ENCODE peak calls at places on chromosome 22, in ten cellular contexts. One of them, this sample, is unnamed.
A peak's percentile ranks its signal among the peaks of the same experiment; 100 is the strongest.

GRCh38 chr22:28268845-28269244 is 349.8 kb upstream of the PITPNB start:
- DNase-seq in left ventricle myocardium inferior: peak; percentile 35
- DNase-seq in breast epithelium: no peak
- DNase-seq in coronary artery: no peak
- DNase-seq in OCI-LY7: no peak
- DNase-seq in AG04450: no peak
- DNase-seq in H9: no peak
- DNase-seq in neuronal stem cell: no peak
- DNase-seq in substantia nigra: no peak
- DNase-seq in colonic mucosa: no peak
- DNase-seq in this sample: no peak

GRCh38 chr22:26452236-26453016 is 23.4 kb downstream of the ASPHD2 start:
- DNase-seq in left ventricle myocardium inferior: no peak
- DNase-seq in breast epithelium: no peak
- DNase-seq in coronary artery: no peak
- DNase-seq in OCI-LY7: no peak
- DNase-seq in AG04450: no peak
- DNase-seq in H9: no peak
- DNase-seq in neuronal stem cell: no peak
- DNase-seq in substantia nigra: no peak
- DNase-seq in colonic mucosa: no peak
- DNase-seq in this sample: no peak

GRCh38 chr22:37609240-37610152 is 862 bp downstream of the GGA1 start:
- DNase-seq in left ventricle myocardium inferior: no peak
- DNase-seq in breast epithelium: no peak
- DNase-seq in coronary artery: peak; percentile 78
- DNase-seq in OCI-LY7: peak; percentile 51
- DNase-seq in AG04450: no peak
- DNase-seq in H9: no peak
- DNase-seq in neuronal stem cell: no peak
- DNase-seq in substantia nigra: no peak
- DNase-seq in colonic mucosa: no peak
- DNase-seq in this sample: no peak

GRCh38 chr22:22450343-22450839 is 58.2 kb downstream of the ZNF280B start:
- DNase-seq in left ventricle myocardium inferior: no peak
- DNase-seq in breast epithelium: no peak
- DNase-seq in coronary artery: no peak
- DNase-seq in OCI-LY7: peak; percentile 89
- DNase-seq in AG04450: no peak
- DNase-seq in H9: no peak
- DNase-seq in neuronal stem cell: no peak
- DNase-seq in substantia nigra: no peak
- DNase-seq in colonic mucosa: peak; percentile 20
- DNase-seq in this sample: no peak

GRCh38 chr22:40178417-40179409 is 988 bp downstream of the TNRC6B start:
- DNase-seq in left ventricle myocardium inferior: peak; percentile 28
- DNase-seq in breast epithelium: no peak
- DNase-seq in coronary artery: no peak
- DNase-seq in OCI-LY7: peak; percentile 70
- DNase-seq in AG04450: no peak
- DNase-seq in H9: peak; percentile 37
- DNase-seq in neuronal stem cell: peak; percentile 62
- DNase-seq in substantia nigra: no peak
- DNase-seq in colonic mucosa: peak; percentile 71
- DNase-seq in this sample: peak; percentile 79

GRCh38 chr22:29722587-29722986 is 2.8 kb downstream of the CABP7 start:
- DNase-seq in left ventricle myocardium inferior: no peak
- DNase-seq in breast epithelium: no peak
- DNase-seq in coronary artery: no peak
- DNase-seq in OCI-LY7: no peak
- DNase-seq in AG04450: no peak
- DNase-seq in H9: no peak
- DNase-seq in neuronal stem cell: no peak
- DNase-seq in substantia nigra: no peak
- DNase-seq in colonic mucosa: no peak
- DNase-seq in this sample: no peak

GRCh38 chr22:39176673-39177455 is 24.4 kb upstream of the CBX7 start:
- DNase-seq in left ventricle myocardium inferior: no peak
- DNase-seq in breast epithelium: no peak
- DNase-seq in coronary artery: no peak
- DNase-seq in OCI-LY7: no peak
- DNase-seq in AG04450: no peak
- DNase-seq in H9: peak; percentile 51
- DNase-seq in neuronal stem cell: no peak
- DNase-seq in substantia nigra: no peak
- DNase-seq in colonic mucosa: no peak
- DNase-seq in this sample: no peak

GRCh38 chr22:23063539-23064380 is 6.6 kb upstream of the GNAZ start:
- DNase-seq in left ventricle myocardium inferior: no peak
- DNase-seq in breast epithelium: peak; percentile 41
- DNase-seq in coronary artery: peak; percentile 73
- DNase-seq in OCI-LY7: no peak
- DNase-seq in AG04450: no peak
- DNase-seq in H9: peak; percentile 20
- DNase-seq in neuronal stem cell: no peak
- DNase-seq in substantia nigra: no peak
- DNase-seq in colonic mucosa: peak; percentile 13
- DNase-seq in this sample: no peak

GRCh38 chr22:16824718-16825687 is at the start of gene XKR3:
- DNase-seq in left ventricle myocardium inferior: no peak
- DNase-seq in breast epithelium: no peak
- DNase-seq in coronary artery: no peak
- DNase-seq in OCI-LY7: peak; percentile 51
- DNase-seq in AG04450: no peak
- DNase-seq in H9: no peak
- DNase-seq in neuronal stem cell: no peak
- DNase-seq in substantia nigra: no peak
- DNase-seq in colonic mucosa: no peak
- DNase-seq in this sample: no peak

GRCh38 chr22:49959782-49960158 is 802 bp upstream of the PIM3 start:
- DNase-seq in left ventricle myocardium inferior: no peak
- DNase-seq in breast epithelium: no peak
- DNase-seq in coronary artery: no peak
- DNase-seq in OCI-LY7: no peak
- DNase-seq in AG04450: no peak
- DNase-seq in H9: peak; percentile 72
- DNase-seq in neuronal stem cell: no peak
- DNase-seq in substantia nigra: no peak
- DNase-seq in colonic mucosa: peak; percentile 68
- DNase-seq in this sample: no peak

GRCh38 chr22:45308624-45309421 is 911 bp upstream of the FAM118A start:
- DNase-seq in left ventricle myocardium inferior: no peak
- DNase-seq in breast epithelium: no peak
- DNase-seq in coronary artery: no peak
- DNase-seq in OCI-LY7: peak; percentile 21
- DNase-seq in AG04450: no peak
- DNase-seq in H9: no peak
- DNase-seq in neuronal stem cell: no peak
- DNase-seq in substantia nigra: no peak
- DNase-seq in colonic mucosa: no peak
- DNase-seq in this sample: peak; percentile 28
- H3K27ac ChIP-seq in left ventricle myocardium inferior: peak overlapping the region; percentile 88
- H3K27ac ChIP-seq in breast epithelium: peak overlapping the region; percentile 90
- H3K27ac ChIP-seq in coronary artery: peak overlapping the region; percentile 90
- H3K27ac ChIP-seq in OCI-LY7: peak overlapping the region; percentile 45
- H3K27ac ChIP-seq in AG04450: peak overlapping the region; percentile 47
- H3K27ac ChIP-seq in H9: no peak overlapping the region
- H3K27ac ChIP-seq in neuronal stem cell: peak overlapping the region; percentile 67
- H3K27ac ChIP-seq in substantia nigra: peak overlapping the region; percentile 80
- H3K27ac ChIP-seq in colonic mucosa: peak overlapping the region; percentile 92
- H3K27ac ChIP-seq in this sample: no peak overlapping the region

GRCh38 chr22:46057762-46058420 is 80.9 kb upstream of the WNT7B start:
- DNase-seq in left ventricle myocardium inferior: peak; percentile 44
- DNase-seq in breast epithelium: peak; percentile 61
- DNase-seq in coronary artery: peak; percentile 81
- DNase-seq in OCI-LY7: peak; percentile 89
- DNase-seq in AG04450: no peak
- DNase-seq in H9: peak; percentile 9
- DNase-seq in neuronal stem cell: no peak
- DNase-seq in substantia nigra: no peak
- DNase-seq in colonic mucosa: no peak
- DNase-seq in this sample: no peak
- H3K27ac ChIP-seq in left ventricle myocardium inferior: peak overlapping the region; percentile 100
- H3K27ac ChIP-seq in breast epithelium: peak overlapping the region; percentile 99
- H3K27ac ChIP-seq in coronary artery: peak overlapping the region; percentile 100
- H3K27ac ChIP-seq in OCI-LY7: peak overlapping the region; percentile 92
- H3K27ac ChIP-seq in AG04450: no peak overlapping the region
- H3K27ac ChIP-seq in H9: no peak overlapping the region
- H3K27ac ChIP-seq in neuronal stem cell: no peak overlapping the region
- H3K27ac ChIP-seq in substantia nigra: peak overlapping the region; percentile 100
- H3K27ac ChIP-seq in colonic mucosa: peak overlapping the region; percentile 96
- H3K27ac ChIP-seq in this sample: no peak overlapping the region

GRCh38 chr22:42691440-42691839 is 29.2 kb downstream of the A4GALT start:
- DNase-seq in left ventricle myocardium inferior: no peak
- DNase-seq in breast epithelium: no peak
- DNase-seq in coronary artery: no peak
- DNase-seq in OCI-LY7: no peak
- DNase-seq in AG04450: no peak
- DNase-seq in H9: no peak
- DNase-seq in neuronal stem cell: no peak
- DNase-seq in substantia nigra: no peak
- DNase-seq in colonic mucosa: no peak
- DNase-seq in this sample: no peak

GRCh38 chr22:42688914-42689275 is 31.8 kb downstream of the A4GALT start:
- DNase-seq in left ventricle myocardium inferior: no peak
- DNase-seq in breast epithelium: no peak
- DNase-seq in coronary artery: no peak
- DNase-seq in OCI-LY7: no peak
- DNase-seq in AG04450: no peak
- DNase-seq in H9: no peak
- DNase-seq in neuronal stem cell: no peak
- DNase-seq in substantia nigra: no peak
- DNase-seq in colonic mucosa: no peak
- DNase-seq in this sample: no peak

GRCh38 chr22:42685941-42686666 is 34.6 kb downstream of the A4GALT start:
- DNase-seq in left ventricle myocardium inferior: peak; percentile 81
- DNase-seq in breast epithelium: no peak
- DNase-seq in coronary artery: no peak
- DNase-seq in OCI-LY7: no peak
- DNase-seq in AG04450: no peak
- DNase-seq in H9: no peak
- DNase-seq in neuronal stem cell: no peak
- DNase-seq in substantia nigra: no peak
- DNase-seq in colonic mucosa: peak; percentile 54
- DNase-seq in this sample: peak; percentile 41

GRCh38 chr22:42686756-42687491 is 33.7 kb downstream of the A4GALT start:
- DNase-seq in left ventricle myocardium inferior: no peak
- DNase-seq in breast epithelium: no peak
- DNase-seq in coronary artery: no peak
- DNase-seq in OCI-LY7: no peak
- DNase-seq in AG04450: no peak
- DNase-seq in H9: no peak
- DNase-seq in neuronal stem cell: no peak
- DNase-seq in substantia nigra: no peak
- DNase-seq in colonic mucosa: no peak
- DNase-seq in this sample: no peak

DNA sequence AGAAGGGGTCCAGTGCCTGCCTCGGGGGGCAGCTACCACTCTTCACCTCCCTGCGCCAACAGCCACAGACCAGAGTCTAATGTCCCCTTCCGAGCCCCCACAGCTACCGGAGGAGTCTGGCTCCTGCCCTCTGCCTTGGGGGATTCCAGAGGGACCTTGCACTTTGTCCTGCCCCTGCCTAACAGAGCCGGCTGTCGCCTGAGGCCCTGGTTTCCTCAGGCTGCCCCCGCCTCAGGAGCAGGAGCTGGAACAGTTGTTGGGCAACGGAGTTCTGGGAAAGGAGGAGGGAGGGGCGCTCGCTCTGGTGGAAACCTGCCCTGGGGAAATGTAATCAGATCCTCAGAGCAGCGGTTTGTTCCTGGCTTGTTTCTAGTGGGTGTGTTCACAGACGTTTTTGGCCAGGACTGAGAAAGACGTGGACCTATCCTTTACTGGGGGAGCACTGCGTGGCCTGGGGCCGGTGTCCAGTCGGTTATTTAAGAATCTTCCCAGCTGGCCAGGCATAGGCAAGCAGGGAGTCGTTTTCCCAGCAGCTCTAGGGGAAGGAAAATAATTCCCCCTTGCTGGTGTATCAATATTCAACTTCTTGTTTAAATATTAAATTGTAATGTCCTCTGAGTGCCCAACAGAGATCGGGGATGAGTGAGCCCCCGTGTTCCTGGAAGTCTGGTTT is 32.3 kb downstream of the A4GALT start:
- DNase-seq in left ventricle myocardium inferior: peak; percentile 90
- DNase-seq in breast epithelium: peak; percentile 84
- DNase-seq in coronary artery: peak; percentile 99
- DNase-seq in OCI-LY7: no peak
- DNase-seq in AG04450: peak; percentile 78
- DNase-seq in H9: peak; percentile 77
- DNase-seq in neuronal stem cell: peak; percentile 38
- DNase-seq in substantia nigra: peak; percentile 45
- DNase-seq in colonic mucosa: peak; percentile 73
- DNase-seq in this sample: peak; percentile 58
- H3K27ac ChIP-seq in left ventricle myocardium inferior: peak overlapping the region; percentile 96
- H3K27ac ChIP-seq in breast epithelium: peak overlapping the region; percentile 92
- H3K27ac ChIP-seq in coronary artery: peak overlapping the region; percentile 99
- H3K27ac ChIP-seq in OCI-LY7: no peak overlapping the region
- H3K27ac ChIP-seq in AG04450: peak overlapping the region; percentile 75
- H3K27ac ChIP-seq in H9: no peak overlapping the region
- H3K27ac ChIP-seq in neuronal stem cell: no peak overlapping the region
- H3K27ac ChIP-seq in substantia nigra: peak overlapping the region; percentile 35
- H3K27ac ChIP-seq in colonic mucosa: peak overlapping the region; percentile 60
- H3K27ac ChIP-seq in this sample: no peak overlapping the region

GRCh38 chr22:20204821-20205220 is 54.0 kb upstream of the CCDC188 start:
- DNase-seq in left ventricle myocardium inferior: no peak
- DNase-seq in breast epithelium: no peak
- DNase-seq in coronary artery: no peak
- DNase-seq in OCI-LY7: no peak
- DNase-seq in AG04450: no peak
- DNase-seq in H9: no peak
- DNase-seq in neuronal stem cell: no peak
- DNase-seq in substantia nigra: no peak
- DNase-seq in colonic mucosa: no peak
- DNase-seq in this sample: no peak

GRCh38 chr22:20207277-20208025 is 56.6 kb upstream of the CCDC188 start:
- DNase-seq in left ventricle myocardium inferior: no peak
- DNase-seq in breast epithelium: no peak
- DNase-seq in coronary artery: no peak
- DNase-seq in OCI-LY7: no peak
- DNase-seq in AG04450: no peak
- DNase-seq in H9: no peak
- DNase-seq in neuronal stem cell: no peak
- DNase-seq in substantia nigra: no peak
- DNase-seq in colonic mucosa: no peak
- DNase-seq in this sample: no peak

GRCh38 chr22:20206709-20207215 is 55.9 kb upstream of the CCDC188 start:
- DNase-seq in left ventricle myocardium inferior: no peak
- DNase-seq in breast epithelium: no peak
- DNase-seq in coronary artery: no peak
- DNase-seq in OCI-LY7: peak; percentile 4
- DNase-seq in AG04450: no peak
- DNase-seq in H9: no peak
- DNase-seq in neuronal stem cell: no peak
- DNase-seq in substantia nigra: no peak
- DNase-seq in colonic mucosa: peak; percentile 51
- DNase-seq in this sample: no peak

GRCh38 chr22:20205464-20205963 is 54.7 kb upstream of the CCDC188 start:
- DNase-seq in left ventricle myocardium inferior: no peak
- DNase-seq in breast epithelium: no peak
- DNase-seq in coronary artery: no peak
- DNase-seq in OCI-LY7: no peak
- DNase-seq in AG04450: no peak
- DNase-seq in H9: no peak
- DNase-seq in neuronal stem cell: no peak
- DNase-seq in substantia nigra: no peak
- DNase-seq in colonic mucosa: no peak
- DNase-seq in this sample: no peak

GRCh38 chr22:20205964-20206708 is 55.3 kb upstream of the CCDC188 start:
- DNase-seq in left ventricle myocardium inferior: peak; percentile 67
- DNase-seq in breast epithelium: no peak
- DNase-seq in coronary artery: no peak
- DNase-seq in OCI-LY7: peak; percentile 82
- DNase-seq in AG04450: peak; percentile 11
- DNase-seq in H9: peak; percentile 69
- DNase-seq in neuronal stem cell: no peak
- DNase-seq in substantia nigra: no peak
- DNase-seq in colonic mucosa: peak; percentile 82
- DNase-seq in this sample: no peak
- H3K27ac ChIP-seq in left ventricle myocardium inferior: peak overlapping the region; percentile 89
- H3K27ac ChIP-seq in breast epithelium: peak overlapping the region; percentile 81
- H3K27ac ChIP-seq in coronary artery: peak overlapping the region; percentile 81
- H3K27ac ChIP-seq in OCI-LY7: peak overlapping the region; percentile 26
- H3K27ac ChIP-seq in AG04450: peak overlapping the region; percentile 52
- H3K27ac ChIP-seq in H9: no peak overlapping the region
- H3K27ac ChIP-seq in neuronal stem cell: no peak overlapping the region
- H3K27ac ChIP-seq in substantia nigra: no peak overlapping the region
- H3K27ac ChIP-seq in colonic mucosa: peak overlapping the region; percentile 77
- H3K27ac ChIP-seq in this sample: no peak overlapping the region